ENCODE peak calls at places on chromosomes 5 and 9, in nine cellular contexts. H is erythroblast, U is A549, S is transverse colon, O is HCT116, L is suprapubic skin, F is sigmoid colon, Q is uterus, X is Peyer's patch. P is an unnamed sample.
A peak's percentile ranks its signal among the peaks of the same experiment; 100 is the strongest.

GRCh38 chr5:63263409-63263808 is 684.8 kb downstream of the LRRC70 start:
- DNase-seq in Q (no peak), U (no peak), O (no peak), L (no peak), F (no peak), H (no peak), X (no peak), S (no peak), P (no peak)

GRCh38 chr9:127008076-127008475 is 93.5 kb downstream of the RALGPS1 start:
- DNase-seq in U (no peak), Q (no peak), X (no peak), F (no peak), S (no peak), L (no peak), O (no peak), H (no peak), P (no peak)

GRCh38 chr5:159444441-159445082 is 114.3 kb upstream of the IL12B start:
- DNase-seq in U (peak; percentile 77), X (no peak), L (no peak), O (peak; percentile 29), Q (no peak), F (no peak), S (no peak), H (peak; percentile 34), P (no peak)

GRCh38 chr5:179307006-179307800 is 38.1 kb downstream of the ADAMTS2 start:
- DNase-seq in L (peak; percentile 53), Q (peak; percentile 12), U (no peak), F (peak; percentile 60), S (no peak), X (no peak), O (no peak), H (no peak), P (no peak)

GRCh38 chr9:35606726-35607125 is 1.7 kb downstream of the TESK1 start:
- DNase-seq in H (no peak), F (no peak), U (no peak), X (no peak), Q (no peak), L (no peak), O (no peak), S (no peak), P (no peak)

GRCh38 chr9:33185858-33186257 is 18.7 kb upstream of the B4GALT1 start:
- DNase-seq in U (no peak), H (no peak), S (no peak), Q (no peak), X (no peak), O (no peak), F (no peak), L (no peak), P (no peak)

GRCh38 chr5:142816577-142816976 is 46.4 kb downstream of the ARHGAP26 start:
- DNase-seq in L (no peak), O (no peak), Q (no peak), U (no peak), X (no peak), H (no peak), F (no peak), S (peak; percentile 66), P (no peak)

GRCh38 chr9:97419315-97419867 is 7.5 kb downstream of the TDRD7 start:
- DNase-seq in X (no peak), O (no peak), F (no peak), Q (no peak), H (no peak), L (no peak), S (no peak), U (no peak), P (peak; percentile 33)

GRCh38 chr5:44632344-44632743 is 176.4 kb upstream of the MRPS30 start:
- DNase-seq in F (no peak), S (no peak), L (no peak), U (no peak), H (no peak), O (no peak), X (no peak), Q (no peak), P (no peak)

GRCh38 chr9:6907772-6908381 is 150.1 kb downstream of the KDM4C start:
- DNase-seq in O (peak; percentile 24), X (no peak), U (peak; percentile 49), Q (no peak), H (peak; percentile 72), S (no peak), L (no peak), F (no peak), P (no peak)

GRCh38 chr5:172870261-172870806 is 36.3 kb downstream of the ERGIC1 start:
- DNase-seq in S (no peak), X (no peak), L (peak; percentile 81), H (no peak), Q (peak; percentile 44), F (peak; percentile 87), U (peak; percentile 82), O (no peak), P (peak; percentile 68)

GRCh38 chr5:10746711-10747110 is 14.3 kb downstream of the DAP start:
- DNase-seq in O (no peak), S (peak; percentile 74), X (no peak), H (no peak), F (no peak), Q (no peak), U (no peak), L (no peak), P (no peak)

GRCh38 chr9:100204796-100205195 is 105.8 kb downstream of the INVS start:
- DNase-seq in S (no peak), F (no peak), L (no peak), H (no peak), O (no peak), U (no peak), X (no peak), Q (no peak), P (no peak)

GRCh38 chr5:175517824-175518450 is 39.6 kb downstream of the SFXN1 start:
- DNase-seq in O (peak; percentile 8), X (no peak), L (no peak), U (no peak), H (peak; percentile 79), S (no peak), Q (no peak), F (no peak), P (peak; percentile 62)

GRCh38 chr9:120372040-120372439 is 207.9 kb downstream of the CDK5RAP2 start:
- DNase-seq in H (no peak), O (no peak), S (no peak), Q (no peak), X (no peak), L (no peak), U (no peak), F (no peak), P (no peak)

GRCh38 chr5:88883059-88883565 is at the start of gene MEF2C:
- DNase-seq in H (peak; percentile 76), O (peak; percentile 56), X (peak; percentile 74), Q (peak; percentile 87), F (peak; percentile 88), U (peak; percentile 4), S (peak; percentile 78), L (peak; percentile 75), P (peak; percentile 33)

DNA sequence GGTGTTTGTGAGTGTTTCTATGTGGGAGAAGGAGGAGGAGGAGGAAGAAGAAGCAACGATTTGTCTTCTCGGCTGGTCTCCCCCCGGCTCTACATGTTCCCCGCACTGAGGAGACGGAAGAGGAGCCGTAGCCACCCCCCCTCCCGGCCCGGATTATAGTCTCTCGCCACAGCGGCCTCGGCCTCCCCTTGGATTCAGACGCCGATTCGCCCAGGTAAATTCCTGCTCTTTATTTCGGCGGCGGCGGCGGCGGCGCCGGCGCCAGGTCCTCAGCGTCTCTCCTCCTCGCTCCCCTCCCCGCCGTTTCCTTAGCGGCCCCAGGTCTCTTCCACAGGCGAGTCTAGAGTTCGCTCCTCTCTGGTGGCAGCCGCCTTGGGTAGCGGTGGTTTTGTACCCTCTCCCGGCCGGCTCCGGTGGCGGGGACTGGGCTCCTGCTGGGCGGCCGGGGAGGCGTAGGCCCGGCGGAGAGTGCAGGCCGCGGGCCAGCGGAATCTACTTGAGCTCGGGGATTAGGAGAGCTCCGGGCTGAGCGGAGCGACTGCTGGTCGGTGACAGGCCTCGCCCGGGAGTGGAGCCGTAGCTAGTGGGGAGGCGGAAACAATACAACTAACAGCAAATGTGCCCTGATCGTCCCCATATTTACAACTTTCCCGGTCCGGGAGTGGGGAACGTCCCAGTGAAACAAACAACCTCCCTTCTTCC is 547 bp downstream of the NIPBL start:
- DNase-seq in O (peak; percentile 23), H (peak; percentile 89), Q (peak; percentile 57), L (peak; percentile 82), X (peak; percentile 61), S (peak; percentile 66), U (peak; percentile 71), F (peak; percentile 88), P (peak; percentile 29)
- TF ChIP-seq POLR2A in O (no peak), H (no peak), Q (no peak), L (no peak), X (no peak), S (peak; percentile 35), U (no peak), F (no peak), P (no peak)

DNA sequence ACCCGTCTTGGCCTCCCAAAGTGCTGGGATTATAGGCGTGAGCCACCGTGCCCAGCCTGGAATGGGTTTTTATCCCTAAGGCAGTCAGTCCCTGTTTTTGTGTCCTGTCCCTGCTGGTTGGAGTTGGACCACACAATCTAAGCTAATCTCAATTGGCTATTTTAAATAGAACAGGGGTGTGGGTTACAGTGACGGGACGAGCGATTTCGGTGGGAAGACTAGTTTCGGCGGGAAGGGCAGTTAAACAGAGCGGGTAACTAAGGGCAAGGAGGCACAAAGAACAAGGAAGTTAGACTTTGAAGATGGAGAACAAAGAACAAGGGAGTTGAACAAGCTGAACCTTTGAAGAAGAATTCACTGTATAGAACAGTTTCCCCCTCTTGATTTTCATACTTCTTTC is 1.4 kb downstream of the GTF3C5 start:
- DNase-seq in Q (no peak), U (no peak), S (no peak), F (peak; percentile 18), X (no peak), L (peak; percentile 40), H (no peak), O (no peak), P (no peak)
- TF ChIP-seq POLR2A in Q (no peak), U (no peak), S (no peak), F (no peak), X (no peak), L (no peak), H (no peak), O (no peak), P (no peak)

DNA sequence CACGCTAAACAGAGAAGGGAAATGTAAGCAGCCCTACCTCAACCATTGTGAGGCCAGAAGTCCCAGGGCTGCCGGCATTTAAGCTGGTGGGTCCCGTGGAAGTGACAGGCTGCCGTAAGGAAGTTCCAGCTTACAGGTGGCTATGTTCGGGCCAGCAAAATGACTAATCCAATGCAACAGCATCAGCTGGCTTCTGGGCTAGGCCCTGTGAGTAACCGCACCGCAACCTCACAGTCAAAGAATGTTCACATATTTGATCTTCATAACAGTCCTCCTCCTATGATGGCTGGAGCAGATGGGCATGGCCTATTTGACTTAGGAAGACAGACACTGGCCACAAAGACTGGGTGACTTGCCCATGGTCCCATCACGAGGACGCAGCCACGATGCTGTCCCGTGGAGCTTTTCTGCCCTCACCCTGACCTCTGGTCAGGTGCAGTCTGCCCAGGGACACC is 88.2 kb downstream of the LIFR start:
- DNase-seq in F (peak; percentile 82), Q (peak; percentile 57), O (peak; percentile 16), H (no peak), L (peak; percentile 76), X (no peak), U (peak; percentile 74), S (no peak), P (peak; percentile 94)
- TF ChIP-seq POLR2A in F (no peak), Q (no peak), O (no peak), H (no peak), L (no peak), X (no peak), U (no peak), S (no peak), P (no peak)

DNA sequence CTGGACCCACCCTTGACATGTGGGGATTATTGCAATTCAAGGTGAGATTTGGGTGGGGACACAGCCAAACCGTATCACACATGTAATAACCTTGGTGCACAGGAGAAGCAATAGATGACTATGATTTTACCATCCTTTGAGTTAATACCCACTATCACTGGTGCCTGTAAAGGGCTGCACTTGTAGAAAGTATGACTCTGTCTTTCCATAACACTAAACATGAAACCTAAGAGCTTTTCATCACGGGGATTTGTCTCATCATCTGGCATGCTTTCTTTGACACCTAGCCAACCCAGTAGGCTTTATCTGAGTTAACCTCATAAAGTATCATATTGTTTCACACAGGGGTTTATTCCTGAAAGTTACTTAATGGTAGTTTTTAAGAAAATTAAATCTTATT is 188.9 kb upstream of the TNC start:
- DNase-seq in O (no peak), U (no peak), F (no peak), H (no peak), Q (no peak), L (no peak), X (no peak), S (no peak), P (no peak)
- TF ChIP-seq POLR2A in O (no peak), U (no peak), F (no peak), H (no peak), Q (no peak), L (no peak), X (no peak), S (no peak), P (no peak)